ENCODE peak calls at places on chromosome 2, in five cellular contexts. S, N, O, C and Q are unnamed samples.
A peak's percentile ranks its signal among the peaks of the same experiment; 100 is the strongest.

GRCh38 chr2:72793798-72794447 is 31.9 kb downstream of the EXOC6B start:
- DNase-seq in O (no peak), N (peak; percentile 53), S (peak; percentile 48), C (no peak), Q (peak; percentile 44)

GRCh38 chr2:189297446-189297845 is 117.9 kb upstream of the COL5A2 start:
- DNase-seq in S (peak; percentile 79), N (peak; percentile 75), O (no peak), C (no peak), Q (peak; percentile 98)

GRCh38 chr2:16661536-16661935 is 4.1 kb downstream of the CYRIA start:
- DNase-seq in C (no peak), N (no peak), O (no peak), S (no peak), Q (no peak)

GRCh38 chr2:196234672-196235071 is 63.3 kb upstream of the STK17B start:
- DNase-seq in O (no peak), C (peak; percentile 58), N (peak; percentile 87), S (peak; percentile 84), Q (peak; percentile 94)

GRCh38 chr2:15363142-15363541 is 198.0 kb downstream of the NBAS start:
- DNase-seq in O (no peak), C (no peak), S (peak; percentile 41), N (peak; percentile 48), Q (peak; percentile 88)

GRCh38 chr2:120397362-120397811 is 51.5 kb downstream of the INHBB start:
- DNase-seq in S (no peak), C (no peak), N (no peak), O (peak; percentile 37), Q (no peak)

GRCh38 chr2:63723709-63724108 is 118.0 kb upstream of the UGP2 start:
- DNase-seq in C (no peak), O (no peak), S (no peak), N (no peak), Q (peak; percentile 9)

GRCh38 chr2:180015951-180016709 is 9.0 kb upstream of the CWC22 start:
- DNase-seq in S (peak; percentile 56), O (no peak), N (peak; percentile 96), C (no peak), Q (peak; percentile 76)

GRCh38 chr2:55771612-55772011 is 78.0 kb upstream of the PNPT1 start:
- DNase-seq in N (peak; percentile 79), O (no peak), S (peak; percentile 78), C (no peak), Q (peak; percentile 75)